ENCODE peak calls at places on chromosomes 1 and 21, in four cellular contexts. V, E, D and U are unnamed samples.

GRCh38 chr1:116334015-116334547 is 39.0 kb upstream of the ATP1A1 start:
- DNase-seq in V (no peak), E (no peak), D (peak), U (no peak)

GRCh38 chr1:210800756-210801155 is 333.2 kb downstream of the KCNH1 start:
- DNase-seq in V (no peak), E (no peak), D (no peak), U (no peak)

GRCh38 chr1:32703479-32704291 is 1.1 kb upstream of the SYNC start:
- DNase-seq in V (no peak), E (no peak), D (no peak), U (no peak)

GRCh38 chr1:37159102-37159501 is 124.8 kb upstream of the GRIK3 start:
- DNase-seq in V (no peak), E (peak), D (no peak), U (no peak)

GRCh38 chr1:225934711-225935110 is 6.3 kb downstream of the LEFTY2 start:
- DNase-seq in V (no peak), E (no peak), D (no peak), U (no peak)

GRCh38 chr1:228394571-228395394 is 11.9 kb downstream of the TRIM11 start:
- DNase-seq in V (no peak), E (no peak), D (peak), U (no peak)

GRCh38 chr1:107698161-107698560 is 266.8 kb downstream of the VAV3 start:
- DNase-seq in V (no peak), E (no peak), D (no peak), U (no peak)

GRCh38 chr1:27372808-27373690 is 1.6 kb downstream of the FCN3 start:
- DNase-seq in V (no peak), E (peak), D (no peak), U (peak)

GRCh38 chr1:53672243-53672642 is 66.7 kb downstream of the GLIS1 start:
- DNase-seq in V (no peak), E (no peak), D (no peak), U (no peak)

GRCh38 chr1:235525314-235525713 is 21.1 kb upstream of the B3GALNT2 start:
- DNase-seq in V (no peak), E (no peak), D (no peak), U (no peak)

GRCh38 chr1:94265931-94266330 is 28.5 kb upstream of the ARHGAP29 start:
- DNase-seq in V (no peak), E (no peak), D (no peak), U (no peak)

GRCh38 chr1:16006552-16007485 is 2.8 kb downstream of the SRARP start:
- DNase-seq in V (peak), E (peak), D (peak), U (no peak)

GRCh38 chr1:46761740-46762139 is 37.1 kb upstream of the CYP4B1 start:
- DNase-seq in V (no peak), E (no peak), D (no peak), U (no peak)

GRCh38 chr1:33802268-33802667 is 61.6 kb upstream of the HMGB4 start:
- DNase-seq in V (no peak), E (no peak), D (no peak), U (no peak)

GRCh38 chr1:7046314-7046713 is 261.1 kb downstream of the CAMTA1 start:
- DNase-seq in V (no peak), E (no peak), D (no peak), U (peak)

GRCh38 chr1:224726783-224727182 is 110.7 kb downstream of the CNIH3 start:
- DNase-seq in V (no peak), E (no peak), D (no peak), U (no peak)

GRCh38 chr1:208850441-208850840 is 606.3 kb upstream of the PLXNA2 start:
- DNase-seq in V (no peak), E (no peak), D (no peak), U (no peak)

GRCh38 chr21:43865471-43866181 is 603 bp downstream of the AGPAT3 start:
- DNase-seq in V (no peak), E (peak), D (no peak), U (no peak)

GRCh38 chr21:35217504-35218060 is 168.5 kb upstream of the RUNX1 start:
- DNase-seq in V (no peak), E (no peak), D (peak), U (no peak)

GRCh38 chr1:183165456-183165855 is 20.6 kb upstream of the LAMC2 start:
- DNase-seq in V (no peak), E (no peak), D (no peak), U (no peak)

GRCh38 chr21:33560965-33561364 is 18.1 kb downstream of the SON start:
- DNase-seq in V (no peak), E (no peak), D (no peak), U (no peak)

GRCh38 chr1:26155370-26156284 is 3.3 kb upstream of the FAM110D start:
- DNase-seq in V (no peak), E (no peak), D (no peak), U (no peak)

GRCh38 chr1:200376521-200376920 is 33.3 kb downstream of the ZNF281 start:
- DNase-seq in V (no peak), E (no peak), D (no peak), U (no peak)

GRCh38 chr1:63148825-63149645 is 173.3 kb upstream of the FOXD3 start:
- DNase-seq in V (no peak), E (peak), D (peak), U (peak)

GRCh38 chr21:33169360-33169759 is 60.4 kb upstream of the IFNAR2 start:
- DNase-seq in V (no peak), E (no peak), D (no peak), U (no peak)

GRCh38 chr1:119475866-119476439 is 31.1 kb upstream of the HSD3B1 start:
- DNase-seq in V (no peak), E (peak), D (peak), U (peak)

GRCh38 chr1:169708633-169709032 is 2.8 kb downstream of the SELL start:
- DNase-seq in V (no peak), E (no peak), D (no peak), U (no peak)

GRCh38 chr21:25461730-25462129 is 145.6 kb downstream of the MRPL39 start:
- DNase-seq in V (no peak), E (no peak), D (no peak), U (no peak)

GRCh38 chr1:171984850-171985485 is 143.7 kb downstream of the DNM3 start:
- DNase-seq in V (no peak), E (peak), D (peak), U (no peak)

GRCh38 chr1:202279806-202280205 is 61.9 kb downstream of the UBE2T start:
- DNase-seq in V (no peak), E (no peak), D (no peak), U (no peak)

GRCh38 chr21:43343095-43343991 is 83.6 kb downstream of the SIK1 start:
- DNase-seq in V (no peak), E (no peak), D (peak), U (no peak)

GRCh38 chr1:24929091-24929875 is 793 bp downstream of the RUNX3 start:
- DNase-seq in V (no peak), E (no peak), D (no peak), U (peak)

GRCh38 chr21:38938343-38938742 is 132.6 kb downstream of the ETS2 start:
- DNase-seq in V (no peak), E (no peak), D (no peak), U (no peak)

GRCh38 chr1:1304331-1305299 is 3.1 kb downstream of the ACAP3 start:
- DNase-seq in V (no peak), E (peak), D (peak), U (peak)

DNA sequence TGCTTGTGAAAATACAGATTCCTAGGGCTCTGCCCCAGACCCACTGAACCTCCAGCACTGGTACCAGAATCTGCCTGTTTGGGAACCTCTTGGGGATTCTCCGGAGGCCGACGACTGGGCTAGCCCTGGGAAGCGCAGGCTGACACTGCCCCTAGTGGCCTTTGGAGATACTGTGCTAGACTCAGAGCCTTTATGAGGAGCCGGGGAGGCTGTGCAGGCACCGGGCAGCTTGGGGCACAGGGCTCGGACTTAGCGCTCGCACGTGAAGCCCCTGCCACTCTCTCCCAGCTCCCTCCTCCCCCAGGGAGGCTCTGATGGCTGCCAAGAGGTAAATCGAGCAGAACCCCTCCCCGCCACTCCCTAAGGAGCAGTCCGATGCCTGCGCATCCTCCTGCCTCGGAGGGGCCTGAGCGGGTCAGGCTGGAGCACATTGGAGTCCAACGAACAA is 144.6 kb upstream of the TNR start:
- DNase-seq in V (no peak), E (peak), D (peak), U (peak)
- TF ChIP-seq CBFB in V (no peak), E (no peak), D (no peak), U (no peak)

GRCh38 chr1:186738896-186739295 is 58.7 kb upstream of the PTGS2 start:
- DNase-seq in V (no peak), E (no peak), D (no peak), U (no peak)
- TF ChIP-seq CBFB in V (no peak), E (no peak), D (no peak), U (no peak)

GRCh38 chr1:96863449-96863848 is 141.9 kb downstream of the PTBP2 start:
- DNase-seq in V (no peak), E (no peak), D (no peak), U (no peak)
- TF ChIP-seq CBFB in V (no peak), E (no peak), D (no peak), U (no peak)

DNA sequence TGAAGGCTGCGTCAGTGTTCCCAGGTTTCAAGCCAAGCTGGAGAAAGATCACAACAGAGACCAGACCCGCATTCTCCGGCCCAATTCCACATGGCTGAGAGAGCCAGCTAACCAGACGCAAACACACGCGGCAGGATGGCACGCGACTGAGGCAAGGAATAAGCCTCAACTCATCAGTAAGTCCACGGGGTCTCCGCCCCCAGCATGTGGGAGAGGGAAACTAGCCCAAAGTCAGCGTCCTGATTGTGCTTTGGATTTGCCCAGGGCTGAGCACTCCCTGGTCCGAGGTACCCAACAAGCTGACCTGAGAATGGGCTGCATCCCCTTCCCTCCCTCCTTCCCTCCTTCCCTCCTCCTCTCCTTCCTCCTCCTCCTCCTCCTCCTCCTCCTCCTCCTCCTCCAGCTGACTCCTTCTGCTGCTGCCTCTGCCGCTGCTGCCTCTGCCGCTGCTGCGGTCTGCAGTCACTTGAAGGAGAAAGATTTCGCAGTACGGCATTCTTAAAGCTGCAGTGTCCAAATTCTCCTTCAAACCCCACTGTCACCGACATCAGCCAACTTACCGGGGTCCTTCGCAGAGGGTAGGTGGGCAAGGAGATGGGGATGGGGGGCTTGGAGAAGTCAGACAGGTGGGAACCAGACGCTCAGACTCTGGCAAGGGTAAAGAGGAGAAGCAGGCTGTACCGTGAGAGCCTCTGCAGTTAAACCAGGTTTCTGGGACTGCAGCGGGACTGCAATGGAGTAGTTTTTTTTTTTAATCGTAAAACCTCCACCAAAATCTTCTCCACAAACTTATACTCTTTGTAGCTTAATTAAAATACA is 32.9 kb upstream of the H6PD start:
- DNase-seq in V (no peak), E (no peak), D (no peak), U (no peak)
- TF ChIP-seq CBFB in V (no peak), E (no peak), D (no peak), U (no peak)

GRCh38 chr1:3040004-3040403 is 18.7 kb downstream of the ACTRT2 start:
- DNase-seq in V (no peak), E (no peak), D (no peak), U (no peak)

GRCh38 chr1:3037281-3038040 is 16.2 kb downstream of the ACTRT2 start:
- DNase-seq in V (no peak), E (no peak), D (no peak), U (no peak)

GRCh38 chr1:3038113-3038551 is 16.9 kb downstream of the ACTRT2 start:
- DNase-seq in V (no peak), E (no peak), D (no peak), U (no peak)

GRCh38 chr1:3036646-3037280 is 15.5 kb downstream of the ACTRT2 start:
- DNase-seq in V (no peak), E (no peak), D (no peak), U (no peak)

DNA sequence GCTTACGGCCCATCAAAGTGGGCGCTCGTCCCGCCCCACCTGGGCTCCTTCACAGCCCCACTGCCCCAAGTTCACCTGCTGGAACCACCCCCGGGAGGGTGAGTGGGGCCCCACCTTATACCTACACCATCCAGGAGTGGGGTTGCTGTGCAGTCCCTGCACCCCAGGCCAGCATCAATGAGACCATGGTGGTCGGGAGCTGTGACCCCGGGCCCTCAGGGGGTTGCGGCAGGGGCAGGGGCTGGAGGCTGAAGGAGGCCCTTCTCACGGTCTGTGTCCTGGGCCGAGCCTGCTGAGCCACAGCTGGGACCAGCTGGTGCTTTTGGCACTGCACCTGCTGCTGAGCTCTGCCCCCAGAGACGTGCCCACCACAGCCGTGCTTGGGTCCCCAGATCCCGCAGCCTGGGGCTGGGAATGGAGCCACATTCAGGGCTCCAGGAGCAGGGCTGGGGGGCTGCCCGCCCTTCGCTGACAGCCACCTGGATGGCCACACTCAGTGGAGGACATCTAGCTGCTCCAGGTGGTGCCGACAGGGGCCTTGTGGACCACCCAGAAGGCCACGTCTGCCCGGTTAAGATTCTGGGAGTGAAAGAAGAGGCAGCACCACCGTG is 17.4 kb downstream of the ACTRT2 start:
- DNase-seq in V (no peak), E (no peak), D (no peak), U (no peak)
- TF ChIP-seq CBFB in V (no peak), E (no peak), D (no peak), U (no peak)

GRCh38 chr1:234213576-234214128 is 159.6 kb upstream of the COA6 start:
- DNase-seq in V (no peak), E (no peak), D (no peak), U (no peak)

GRCh38 chr1:234214129-234214910 is 158.9 kb upstream of the COA6 start:
- DNase-seq in V (no peak), E (no peak), D (no peak), U (peak)

GRCh38 chr1:234216116-234216703 is 157.0 kb upstream of the COA6 start:
- DNase-seq in V (peak), E (no peak), D (no peak), U (no peak)

GRCh38 chr1:234214911-234215892 is 158.1 kb upstream of the COA6 start:
- DNase-seq in V (no peak), E (no peak), D (no peak), U (peak)

DNA sequence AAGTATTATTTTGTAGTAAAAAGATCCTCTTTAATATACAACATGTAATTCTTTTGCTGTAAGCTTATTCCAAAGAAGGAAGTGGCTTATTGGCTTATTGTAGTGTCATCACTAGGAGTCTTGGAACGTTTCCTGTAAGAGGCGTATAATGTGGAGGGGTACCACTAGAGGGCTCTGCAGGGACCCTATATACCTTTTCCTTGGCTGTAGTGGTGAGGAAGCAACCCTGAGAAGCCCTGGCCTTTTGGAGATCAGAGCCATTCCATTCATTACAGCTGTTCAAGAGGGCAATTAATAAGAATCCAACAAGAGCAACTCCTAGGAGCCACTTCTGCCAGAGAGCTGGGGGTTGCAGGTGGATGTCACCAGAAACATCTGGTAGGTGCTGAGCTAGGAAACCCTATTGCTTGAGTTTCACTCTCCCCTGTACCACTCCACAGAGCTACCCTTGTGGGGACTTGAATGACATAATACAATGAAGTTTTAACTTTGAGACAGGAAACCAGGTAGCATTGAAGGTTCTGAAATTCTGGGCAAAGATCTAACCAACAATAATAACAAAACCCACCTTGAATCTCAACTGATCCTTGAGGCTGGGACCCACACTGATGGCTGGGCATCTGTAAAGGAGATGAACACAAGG is 160.4 kb upstream of the COA6 start:
- DNase-seq in V (peak), E (peak), D (peak), U (peak)
- TF ChIP-seq CBFB in V (no peak), E (no peak), D (no peak), U (no peak)

GRCh38 chr1:160544647-160545046 is 21.6 kb upstream of the SLAMF6 start:
- DNase-seq in V (no peak), E (peak), D (no peak), U (no peak)
- TF ChIP-seq CBFB in V (no peak), E (no peak), D (no peak), U (no peak)

DNA sequence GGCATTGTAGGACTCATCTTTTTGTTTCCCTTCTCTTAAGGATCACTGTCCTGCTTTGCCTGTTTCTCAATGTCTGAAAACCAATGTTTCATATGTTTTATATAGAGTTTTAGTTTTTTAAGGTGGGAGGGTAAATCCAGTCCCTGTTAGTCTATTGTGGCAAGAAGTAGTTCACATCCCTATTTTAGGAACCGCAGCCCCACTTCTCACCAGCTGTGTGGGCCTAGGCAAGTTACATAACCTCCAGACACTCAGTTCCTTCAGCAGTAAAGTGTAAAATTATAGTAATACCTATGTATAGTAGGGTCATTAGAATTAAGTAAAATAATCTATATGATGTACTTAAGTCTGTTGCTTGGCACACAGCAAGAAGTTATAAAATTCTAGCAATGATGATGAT is 105.8 kb upstream of the WLS start:
- DNase-seq in V (no peak), E (no peak), D (no peak), U (no peak)
- TF ChIP-seq CBFB in V (no peak), E (no peak), D (no peak), U (no peak)